ENCODE peak calls at places on chromosomes 12 and 14, in seven cellular contexts. W is H9, O is IMR-90, C is mesendoderm, M is neuronal stem cell, L is mesenchymal stem cell, X is H1. J is an unnamed sample.

GRCh38 chr12:12338528-12339168 is 11.4 kb downstream of the MANSC1 start:
- DNase-seq in W (no peak), O (peak; percentile 35), C (no peak), M (no peak), L (no peak), X (no peak), J (no peak)

GRCh38 chr12:103801709-103802585 is 39.1 kb downstream of the NT5DC3 start:
- DNase-seq in W (no peak), O (peak; percentile 81), C (no peak), M (no peak), L (peak; percentile 37), X (no peak), J (no peak)

GRCh38 chr14:36944307-36945010 is 227.9 kb downstream of the SLC25A21 start:
- DNase-seq in W (no peak), O (peak; percentile 79), C (no peak), M (no peak), L (peak; percentile 48), X (no peak), J (no peak)

GRCh38 chr12:108806921-108807320 is 50.5 kb downstream of the SSH1 start:
- DNase-seq in W (no peak), O (no peak), C (no peak), M (no peak), L (no peak), X (no peak), J (no peak)

GRCh38 chr12:48183876-48184548 is 568 bp downstream of the CCDC184 start:
- DNase-seq in W (no peak), O (no peak), C (peak; percentile 22), M (no peak), L (no peak), X (no peak), J (no peak)

GRCh38 chr12:32981139-32981538 is 84.6 kb upstream of the PKP2 start:
- DNase-seq in W (no peak), O (no peak), C (no peak), M (no peak), L (no peak), X (no peak), J (no peak)

GRCh38 chr12:14431990-14432389 is 66.5 kb downstream of the ATF7IP start:
- DNase-seq in W (no peak), O (no peak), C (no peak), M (no peak), L (no peak), X (no peak), J (no peak)

GRCh38 chr12:55708695-55709233 is 1.1 kb upstream of the ITGA7 start:
- DNase-seq in W (no peak), O (no peak), C (no peak), M (no peak), L (no peak), X (no peak), J (no peak)

GRCh38 chr14:38623661-38624060 is 367.8 kb upstream of the CLEC14A start:
- DNase-seq in W (no peak), O (no peak), C (no peak), M (no peak), L (no peak), X (no peak), J (no peak)

GRCh38 chr14:104244221-104245011 is 106.0 kb downstream of the KIF26A start:
- DNase-seq in W (peak; percentile 15), O (no peak), C (no peak), M (no peak), L (no peak), X (no peak), J (no peak)

GRCh38 chr12:90069711-90070110 is 361.1 kb upstream of the ATP2B1 start:
- DNase-seq in W (no peak), O (no peak), C (no peak), M (no peak), L (no peak), X (no peak), J (no peak)

GRCh38 chr12:116039081-116039480 is 238.4 kb downstream of the MED13L start:
- DNase-seq in W (no peak), O (no peak), C (no peak), M (no peak), L (no peak), X (no peak), J (no peak)

GRCh38 chr12:104499668-104500328 is 43.0 kb downstream of the CHST11 start:
- DNase-seq in W (no peak), O (no peak), C (no peak), M (no peak), L (no peak), X (no peak), J (no peak)

GRCh38 chr14:93936245-93936644 is 9.1 kb downstream of the FAM181A start:
- DNase-seq in W (peak; percentile 59), O (no peak), C (peak; percentile 75), M (peak; percentile 48), L (no peak), X (no peak), J (peak; percentile 55)

GRCh38 chr12:90896164-90896563 is 58.8 kb downstream of the CCER1 start:
- DNase-seq in W (no peak), O (peak; percentile 82), C (peak; percentile 93), M (no peak), L (peak; percentile 64), X (no peak), J (peak; percentile 2)

GRCh38 chr12:29519585-29520182 is 22.2 kb upstream of the OVCH1 start:
- DNase-seq in W (no peak), O (peak; percentile 68), C (peak; percentile 38), M (peak; percentile 11), L (peak; percentile 65), X (no peak), J (peak; percentile 26)

GRCh38 chr12:3353621-3354020 is 137.4 kb upstream of the PRMT8 start:
- DNase-seq in W (no peak), O (no peak), C (no peak), M (no peak), L (no peak), X (no peak), J (no peak)

GRCh38 chr14:32049361-32050103 is 27.6 kb upstream of the ARHGAP5 start:
- DNase-seq in W (no peak), O (no peak), C (peak; percentile 20), M (no peak), L (no peak), X (no peak), J (no peak)

GRCh38 chr14:34050606-34051005 is 99.7 kb upstream of the EGLN3 start:
- DNase-seq in W (no peak), O (no peak), C (no peak), M (no peak), L (no peak), X (no peak), J (peak; percentile 97)

GRCh38 chr14:75615200-75615599 is 36.8 kb downstream of the FLVCR2 start:
- DNase-seq in W (no peak), O (no peak), C (no peak), M (no peak), L (no peak), X (no peak), J (peak; percentile 19)

GRCh38 chr14:50603565-50603964 is 43.6 kb downstream of the ATL1 start:
- DNase-seq in W (no peak), O (peak; percentile 43), C (no peak), M (no peak), L (no peak), X (no peak), J (no peak)

GRCh38 chr12:108342985-108343384 is 3.9 kb upstream of the CMKLR1 start:
- DNase-seq in W (no peak), O (no peak), C (no peak), M (no peak), L (no peak), X (no peak), J (no peak)

GRCh38 chr12:52243774-52244614 is 11.0 kb downstream of the KRT7 start:
- DNase-seq in W (no peak), O (peak; percentile 93), C (no peak), M (no peak), L (peak; percentile 88), X (no peak), J (peak; percentile 70)

GRCh38 chr14:30656190-30656632 is 34.1 kb downstream of the SCFD1 start:
- DNase-seq in W (peak; percentile 48), O (peak; percentile 26), C (peak; percentile 49), M (peak; percentile 17), L (peak; percentile 53), X (no peak), J (peak; percentile 69)

GRCh38 chr12:46459111-46459510 is 86.5 kb upstream of the SLC38A2 start:
- DNase-seq in W (no peak), O (peak; percentile 91), C (peak; percentile 48), M (no peak), L (peak; percentile 73), X (no peak), J (no peak)

GRCh38 chr12:54207539-54208267 is 18.9 kb upstream of the SMUG1 start:
- DNase-seq in W (peak; percentile 95), O (peak; percentile 37), C (peak; percentile 89), M (peak; percentile 73), L (peak; percentile 69), X (no peak), J (peak; percentile 65)
- H2AK5ac ChIP-seq in W (no peak overlapping the region), O (no peak overlapping the region), C (no peak overlapping the region), M (no peak overlapping the region), L (no peak overlapping the region), X (no peak overlapping the region), J (no peak overlapping the region)

GRCh38 chr12:69947123-69947522 is 122.1 kb downstream of the MYRFL start:
- DNase-seq in W (no peak), O (no peak), C (no peak), M (no peak), L (no peak), X (no peak), J (no peak)
- H2AK5ac ChIP-seq in W (no peak overlapping the region), O (no peak overlapping the region), C (no peak overlapping the region), M (no peak overlapping the region), L (no peak overlapping the region), X (no peak overlapping the region), J (no peak overlapping the region)

GRCh38 chr12:124437621-124438414 is 129.6 kb downstream of the NCOR2 start:
- DNase-seq in W (no peak), O (no peak), C (no peak), M (no peak), L (no peak), X (no peak), J (no peak)

GRCh38 chr12:124435806-124436345 is 131.5 kb downstream of the NCOR2 start:
- DNase-seq in W (no peak), O (no peak), C (no peak), M (no peak), L (no peak), X (no peak), J (no peak)

GRCh38 chr12:124436366-124436765 is 131.0 kb downstream of the NCOR2 start:
- DNase-seq in W (no peak), O (peak; percentile 16), C (peak; percentile 44), M (no peak), L (no peak), X (no peak), J (no peak)

GRCh38 chr12:124438415-124439056 is 128.9 kb downstream of the NCOR2 start:
- DNase-seq in W (peak; percentile 64), O (no peak), C (peak; percentile 50), M (no peak), L (no peak), X (no peak), J (no peak)

GRCh38 chr12:124437121-124437520 is 130.3 kb downstream of the NCOR2 start:
- DNase-seq in W (no peak), O (no peak), C (no peak), M (no peak), L (no peak), X (no peak), J (no peak)
- H2AK5ac ChIP-seq in W (no peak overlapping the region), O (no peak overlapping the region), C (no peak overlapping the region), M (no peak overlapping the region), L (no peak overlapping the region), X (no peak overlapping the region), J (no peak overlapping the region)

DNA sequence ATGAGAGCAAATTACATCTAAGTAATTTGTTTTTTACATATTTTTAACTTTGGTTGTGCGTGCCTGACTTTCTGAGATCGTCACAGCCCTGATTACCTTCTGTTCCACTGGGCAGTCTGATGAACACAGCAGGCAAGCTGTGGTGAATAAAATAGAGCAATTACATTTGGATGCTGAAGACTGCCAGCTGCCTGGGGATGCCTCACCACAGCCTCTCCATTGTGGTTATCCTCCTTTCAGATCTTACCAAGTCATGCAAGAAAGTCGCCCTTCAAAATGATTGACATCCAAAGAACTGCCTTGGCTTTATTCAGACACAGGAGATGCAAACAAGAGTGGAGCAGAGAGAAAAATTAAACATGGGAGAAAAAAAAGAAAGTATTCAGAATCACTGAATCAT is 456.6 kb upstream of the TMPO start:
- DNase-seq in W (no peak), O (no peak), C (no peak), M (peak; percentile 3), L (no peak), X (no peak), J (no peak)
- H2AK5ac ChIP-seq in W (no peak overlapping the region), O (no peak overlapping the region), C (no peak overlapping the region), M (no peak overlapping the region), L (no peak overlapping the region), X (no peak overlapping the region), J (no peak overlapping the region)